ENCODE peak calls at places on chromosome 20, in four cellular contexts. One of them, this sample, is unnamed.

GRCh38 chr20:15930324-15931305 is 642.6 kb downstream of the KIF16B start:
- DNase-seq in HCEC 1CT: no peak
- DNase-seq in omental fat pad: no peak
- DNase-seq in Daoy: no peak
- DNase-seq in this sample: peak

GRCh38 chr20:57205625-57206219 is 60.7 kb downstream of the BMP7 start:
- DNase-seq in Daoy: peak
- DNase-seq in omental fat pad: no peak
- DNase-seq in HCEC 1CT: no peak
- DNase-seq in this sample: no peak

GRCh38 chr20:16066571-16066970 is 506.7 kb downstream of the KIF16B start:
- DNase-seq in Daoy: no peak
- DNase-seq in HCEC 1CT: no peak
- DNase-seq in omental fat pad: no peak
- DNase-seq in this sample: no peak

GRCh38 chr20:23296841-23297701 is 53.5 kb upstream of the NXT1 start:
- DNase-seq in HCEC 1CT: no peak
- DNase-seq in Daoy: no peak
- DNase-seq in omental fat pad: no peak
- DNase-seq in this sample: no peak

GRCh38 chr20:59735917-59736316 is 131.6 kb downstream of the PHACTR3 start:
- DNase-seq in omental fat pad: no peak
- DNase-seq in Daoy: no peak
- DNase-seq in HCEC 1CT: no peak
- DNase-seq in this sample: no peak

GRCh38 chr20:44911264-44911921 is 1.5 kb downstream of the PABPC1L start:
- DNase-seq in omental fat pad: no peak
- DNase-seq in Daoy: peak
- DNase-seq in HCEC 1CT: peak
- DNase-seq in this sample: peak

GRCh38 chr20:40010483-40010882 is 678.6 kb downstream of the MAFB start:
- DNase-seq in Daoy: peak
- DNase-seq in omental fat pad: no peak
- DNase-seq in HCEC 1CT: no peak
- DNase-seq in this sample: peak

GRCh38 chr20:63397155-63397843 is 36.1 kb upstream of the CHRNA4 start:
- DNase-seq in omental fat pad: no peak
- DNase-seq in HCEC 1CT: no peak
- DNase-seq in Daoy: no peak
- DNase-seq in this sample: no peak

GRCh38 chr20:20552076-20552475 is 160.4 kb downstream of the RALGAPA2 start:
- DNase-seq in omental fat pad: no peak
- DNase-seq in HCEC 1CT: no peak
- DNase-seq in Daoy: no peak
- DNase-seq in this sample: no peak

GRCh38 chr20:43658068-43658722 is 8.7 kb upstream of the MYBL2 start:
- DNase-seq in Daoy: peak
- DNase-seq in HCEC 1CT: peak
- DNase-seq in omental fat pad: no peak
- DNase-seq in this sample: no peak

GRCh38 chr20:6388666-6389197 is 265.9 kb upstream of the FERMT1 start:
- DNase-seq in HCEC 1CT: no peak
- DNase-seq in omental fat pad: no peak
- DNase-seq in Daoy: peak
- DNase-seq in this sample: no peak

GRCh38 chr20:14883324-14883723 is 545.9 kb upstream of the FLRT3 start:
- DNase-seq in Daoy: no peak
- DNase-seq in HCEC 1CT: no peak
- DNase-seq in omental fat pad: no peak
- DNase-seq in this sample: no peak

GRCh38 chr20:2084703-2085102 is 16.9 kb upstream of the STK35 start:
- DNase-seq in HCEC 1CT: no peak
- DNase-seq in Daoy: no peak
- DNase-seq in omental fat pad: peak
- DNase-seq in this sample: peak

GRCh38 chr20:51531141-51531710 is 11.3 kb downstream of the NFATC2 start:
- DNase-seq in omental fat pad: no peak
- DNase-seq in Daoy: peak
- DNase-seq in HCEC 1CT: no peak
- DNase-seq in this sample: no peak

GRCh38 chr20:57517904-57518303 is 7.0 kb downstream of the CTCFL start:
- DNase-seq in omental fat pad: no peak
- DNase-seq in Daoy: no peak
- DNase-seq in HCEC 1CT: no peak
- DNase-seq in this sample: no peak

GRCh38 chr20:12970372-12970821 is 38.4 kb upstream of the SPTLC3 start:
- DNase-seq in omental fat pad: no peak
- DNase-seq in HCEC 1CT: peak
- DNase-seq in Daoy: peak
- DNase-seq in this sample: peak

GRCh38 chr20:11849270-11849920 is 68.3 kb upstream of the BTBD3 start:
- DNase-seq in Daoy: peak
- DNase-seq in omental fat pad: no peak
- DNase-seq in HCEC 1CT: no peak
- DNase-seq in this sample: peak

GRCh38 chr20:52190437-52191131 is 995 bp downstream of the ZFP64 start:
- DNase-seq in HCEC 1CT: peak
- DNase-seq in Daoy: peak
- DNase-seq in omental fat pad: no peak
- DNase-seq in this sample: peak

This sample was measured in LHCN-M2.